ENCODE peak calls at places on chromosomes 13 and 19, in four cellular contexts. One of them, this sample, is unnamed.

GRCh38 chr13:107518292-107518691 is 697.0 kb downstream of the LIG4 start:
- DNase-seq in SK-N-SH: no peak
- DNase-seq in cardiac fibroblast: peak; percentile 10
- DNase-seq in cardiac muscle cell: peak; percentile 61
- DNase-seq in this sample: no peak

GRCh38 chr13:20924758-20925394 is 22.3 kb upstream of the XPO4 start:
- DNase-seq in SK-N-SH: peak; percentile 59
- DNase-seq in cardiac fibroblast: peak; percentile 92
- DNase-seq in cardiac muscle cell: peak; percentile 94
- DNase-seq in this sample: peak; percentile 79

GRCh38 chr13:102586615-102587014 is 10.2 kb upstream of the TPP2 start:
- DNase-seq in SK-N-SH: no peak
- DNase-seq in cardiac fibroblast: no peak
- DNase-seq in cardiac muscle cell: no peak
- DNase-seq in this sample: no peak

GRCh38 chr13:44422755-44423643 is 49.4 kb downstream of the SERP2 start:
- DNase-seq in SK-N-SH: no peak
- DNase-seq in cardiac fibroblast: no peak
- DNase-seq in cardiac muscle cell: no peak
- DNase-seq in this sample: no peak

GRCh38 chr13:53137777-53138176 is 109.2 kb downstream of the OLFM4 start:
- DNase-seq in SK-N-SH: no peak
- DNase-seq in cardiac fibroblast: peak; percentile 32
- DNase-seq in cardiac muscle cell: no peak
- DNase-seq in this sample: no peak

GRCh38 chr13:44435142-44435982 is 61.7 kb downstream of the SERP2 start:
- DNase-seq in SK-N-SH: peak; percentile 93
- DNase-seq in cardiac fibroblast: peak; percentile 99
- DNase-seq in cardiac muscle cell: peak; percentile 99
- DNase-seq in this sample: peak; percentile 98

GRCh38 chr13:73822671-73823592 is 311.3 kb downstream of the KLF12 start:
- DNase-seq in SK-N-SH: no peak
- DNase-seq in cardiac fibroblast: no peak
- DNase-seq in cardiac muscle cell: no peak
- DNase-seq in this sample: no peak

GRCh38 chr19:13579388-13580060 is 73.2 kb upstream of the CACNA1A start:
- DNase-seq in SK-N-SH: no peak
- DNase-seq in cardiac fibroblast: peak; percentile 9
- DNase-seq in cardiac muscle cell: no peak
- DNase-seq in this sample: no peak

GRCh38 chr13:112690242-112690943 is 555 bp downstream of the ATP11A start:
- DNase-seq in SK-N-SH: peak; percentile 84
- DNase-seq in cardiac fibroblast: peak; percentile 43
- DNase-seq in cardiac muscle cell: peak; percentile 81
- DNase-seq in this sample: no peak

GRCh38 chr13:42991892-42992584 is at the start of gene EPSTI1:
- DNase-seq in SK-N-SH: no peak
- DNase-seq in cardiac fibroblast: peak; percentile 74
- DNase-seq in cardiac muscle cell: peak; percentile 38
- DNase-seq in this sample: no peak

GRCh38 chr13:76398426-76398825 is 487.8 kb downstream of the KCTD12 start:
- DNase-seq in SK-N-SH: no peak
- DNase-seq in cardiac fibroblast: no peak
- DNase-seq in cardiac muscle cell: no peak
- DNase-seq in this sample: no peak

GRCh38 chr13:44206429-44206828 is 167.2 kb upstream of the SERP2 start:
- DNase-seq in SK-N-SH: no peak
- DNase-seq in cardiac fibroblast: no peak
- DNase-seq in cardiac muscle cell: no peak
- DNase-seq in this sample: no peak

GRCh38 chr19:4586691-4587090 is 27.2 kb upstream of the SEMA6B start:
- DNase-seq in SK-N-SH: no peak
- DNase-seq in cardiac fibroblast: no peak
- DNase-seq in cardiac muscle cell: no peak
- DNase-seq in this sample: no peak

GRCh38 chr19:41225238-41226052 is 6.4 kb downstream of the AXL start:
- DNase-seq in SK-N-SH: peak; percentile 55
- DNase-seq in cardiac fibroblast: peak; percentile 98
- DNase-seq in cardiac muscle cell: peak; percentile 28
- DNase-seq in this sample: no peak

GRCh38 chr13:93151277-93151676 is 75.3 kb upstream of the GPC6 start:
- DNase-seq in SK-N-SH: no peak
- DNase-seq in cardiac fibroblast: peak; percentile 90
- DNase-seq in cardiac muscle cell: no peak
- DNase-seq in this sample: no peak

This sample was measured in SK-N-DZ.